ENCODE peak calls at places on chromosomes 11 and 22, in nine cellular contexts. E is effector memory CD4-positive, alpha-beta T cell; Q is DMS153; S is nucleus accumbens; K is nephron progenitor cell; I is NCI-H345; V is astrocyte of the hippocampus; J is SHP77; W is psoas muscle. A is an unnamed sample.

GRCh38 chr22:46287873-46288751 is 8.6 kb upstream of the GTSE1 start:
- DNase-seq in E (no peak), Q (no peak), S (no peak), K (no peak), I (no peak), V (no peak), J (no peak), W (peak; percentile 49), A (peak; percentile 82)

GRCh38 chr22:49380095-49380827 is 447.4 kb downstream of the BRD1 start:
- DNase-seq in E (no peak), Q (no peak), S (no peak), K (no peak), I (no peak), V (no peak), J (no peak), W (no peak), A (no peak)

GRCh38 chr11:2071748-2072385 is 67.3 kb downstream of the IGF2 start:
- DNase-seq in E (no peak), Q (no peak), S (no peak), K (no peak), I (no peak), V (no peak), J (no peak), W (no peak), A (no peak)

GRCh38 chr11:57556041-57556440 is 11.4 kb downstream of the UBE2L6 start:
- DNase-seq in E (no peak), Q (no peak), S (no peak), K (no peak), I (no peak), V (no peak), J (no peak), W (no peak), A (no peak)

GRCh38 chr11:9016916-9017642 is 13.3 kb upstream of the NRIP3 start:
- DNase-seq in E (no peak), Q (peak; percentile 38), S (no peak), K (no peak), I (no peak), V (no peak), J (no peak), W (no peak), A (peak; percentile 37)

GRCh38 chr22:46849101-46849500 is 86.7 kb downstream of the TBC1D22A start:
- DNase-seq in E (no peak), Q (no peak), S (no peak), K (no peak), I (no peak), V (no peak), J (no peak), W (no peak), A (no peak)

GRCh38 chr22:20464096-20464614 is 26.5 kb upstream of the SCARF2 start:
- DNase-seq in E (peak; percentile 54), Q (no peak), S (no peak), K (no peak), I (no peak), V (no peak), J (no peak), W (no peak), A (no peak)

GRCh38 chr22:46996595-46997310 is 234.3 kb downstream of the TBC1D22A start:
- DNase-seq in E (no peak), Q (no peak), S (no peak), K (no peak), I (no peak), V (no peak), J (no peak), W (no peak), A (no peak)

GRCh38 chr11:35997908-35998307 is 54.0 kb downstream of the LDLRAD3 start:
- DNase-seq in E (no peak), Q (no peak), S (no peak), K (no peak), I (no peak), V (no peak), J (no peak), W (no peak), A (no peak)

GRCh38 chr11:65555693-65556231 is 2.4 kb downstream of the LTBP3 start:
- DNase-seq in E (no peak), Q (no peak), S (no peak), K (no peak), I (no peak), V (peak; percentile 94), J (no peak), W (peak; percentile 87), A (no peak)

GRCh38 chr11:93194673-93195291 is 3.0 kb downstream of the SLC36A4 start:
- DNase-seq in E (no peak), Q (no peak), S (no peak), K (no peak), I (no peak), V (no peak), J (no peak), W (no peak), A (no peak)